ENCODE peak calls at places on chromosomes 4 and X, in nine cellular contexts. I, W, B, Z, A, U, H, Y and N are unnamed samples.

GRCh38 chr4:65391814-65392213 is 278.5 kb downstream of the EPHA5 start:
- DNase-seq in I (peak), W (no peak), B (no peak), Z (no peak), A (no peak), U (no peak), H (no peak), Y (no peak), N (no peak)

GRCh38 chr4:186149872-186150271 is 41.5 kb upstream of the CYP4V2 start:
- DNase-seq in I (peak), W (no peak), B (no peak), Z (no peak), A (peak), U (peak), H (no peak), Y (peak), N (peak)

GRCh38 chr4:4761128-4761991 is 98.1 kb upstream of the MSX1 start:
- DNase-seq in I (no peak), W (no peak), B (peak), Z (peak), A (no peak), U (no peak), H (no peak), Y (peak), N (peak)

GRCh38 chr4:67749286-67749685 is 4.9 kb downstream of the GNRHR start:
- DNase-seq in I (no peak), W (no peak), B (no peak), Z (no peak), A (no peak), U (no peak), H (no peak), Y (no peak), N (no peak)

GRCh38 chr4:146222313-146222712 is 8.0 kb downstream of the REELD1 start:
- DNase-seq in I (no peak), W (no peak), B (no peak), Z (no peak), A (no peak), U (peak), H (peak), Y (no peak), N (no peak)

GRCh38 chr4:139709660-139710059 is 44.0 kb downstream of the MGST2 start:
- DNase-seq in I (no peak), W (no peak), B (no peak), Z (no peak), A (no peak), U (no peak), H (no peak), Y (no peak), N (no peak)

GRCh38 chr4:144894525-144894924 is 203.5 kb downstream of the ANAPC10 start:
- DNase-seq in I (no peak), W (no peak), B (no peak), Z (no peak), A (no peak), U (peak), H (peak), Y (no peak), N (no peak)

GRCh38 chrX:151081016-151081415 is 95.4 kb upstream of the GPR50 start:
- DNase-seq in I (no peak), W (no peak), B (no peak), Z (no peak), A (no peak), U (no peak), H (no peak), Y (no peak), N (no peak)

GRCh38 chr4:150960079-150960478 is 55.0 kb downstream of the LRBA start:
- DNase-seq in I (no peak), W (no peak), B (no peak), Z (peak), A (peak), U (peak), H (peak), Y (no peak), N (peak)

GRCh38 chr4:41160856-41161255 is 53.5 kb downstream of the APBB2 start:
- DNase-seq in I (no peak), W (no peak), B (no peak), Z (no peak), A (no peak), U (peak), H (peak), Y (no peak), N (no peak)

GRCh38 chr4:109207060-109207459 is 95.4 kb downstream of the COL25A1 start:
- DNase-seq in I (no peak), W (no peak), B (no peak), Z (peak), A (peak), U (peak), H (peak), Y (no peak), N (no peak)

GRCh38 chrX:10055430-10055829 is 88.3 kb downstream of the CLDN34 start:
- DNase-seq in I (no peak), W (peak), B (no peak), Z (no peak), A (no peak), U (no peak), H (no peak), Y (no peak), N (no peak)

GRCh38 chrX:78922754-78923153 is 22.4 kb upstream of the P2RY10 start:
- DNase-seq in I (no peak), W (no peak), B (no peak), Z (no peak), A (no peak), U (no peak), H (no peak), Y (no peak), N (no peak)

GRCh38 chrX:116342903-116343302 is 93.5 kb upstream of the SLC6A14 start:
- DNase-seq in I (no peak), W (no peak), B (no peak), Z (no peak), A (no peak), U (no peak), H (no peak), Y (no peak), N (no peak)

GRCh38 chr4:76588268-76588667 is 153.2 kb downstream of the SHROOM3 start:
- DNase-seq in I (no peak), W (no peak), B (no peak), Z (no peak), A (no peak), U (no peak), H (no peak), Y (no peak), N (no peak)

GRCh38 chr4:119300072-119300387 is 21.9 kb downstream of the FABP2 start:
- DNase-seq in I (no peak), W (no peak), B (no peak), Z (peak), A (peak), U (peak), H (peak), Y (no peak), N (no peak)

GRCh38 chr4:74230902-74231499 is 73.1 kb downstream of the MTHFD2L start:
- DNase-seq in I (peak), W (no peak), B (no peak), Z (no peak), A (no peak), U (peak), H (peak), Y (no peak), N (no peak)

GRCh38 chrX:150080497-150080896 is 142.2 kb upstream of the EOLA2 start:
- DNase-seq in I (no peak), W (no peak), B (no peak), Z (no peak), A (no peak), U (peak), H (no peak), Y (no peak), N (no peak)

GRCh38 chr4:146638801-146639351 is at the start of gene POU4F2:
- DNase-seq in I (no peak), W (no peak), B (no peak), Z (peak), A (peak), U (no peak), H (no peak), Y (no peak), N (no peak)

GRCh38 chr4:113625902-113626301 is 135.6 kb downstream of the CAMK2D start:
- DNase-seq in I (no peak), W (no peak), B (no peak), Z (no peak), A (no peak), U (no peak), H (no peak), Y (no peak), N (no peak)

GRCh38 chr4:163350672-163351071 is 7.0 kb downstream of the NPY5R start:
- DNase-seq in I (no peak), W (no peak), B (no peak), Z (no peak), A (peak), U (no peak), H (no peak), Y (no peak), N (no peak)

GRCh38 chrX:9885150-9885549 is 82.0 kb upstream of the CLDN34 start:
- DNase-seq in I (peak), W (peak), B (peak), Z (peak), A (peak), U (peak), H (peak), Y (peak), N (peak)

GRCh38 chrX:133171962-133172708 is 46.0 kb downstream of the TFDP3 start:
- DNase-seq in I (peak), W (no peak), B (peak), Z (peak), A (peak), U (no peak), H (no peak), Y (peak), N (no peak)

GRCh38 chr4:14620567-14621138 is 381.6 kb upstream of the CPEB2 start:
- DNase-seq in I (no peak), W (no peak), B (no peak), Z (no peak), A (no peak), U (no peak), H (no peak), Y (no peak), N (no peak)

GRCh38 chrX:118976599-118977340 is 2.4 kb downstream of the LONRF3 start:
- DNase-seq in I (peak), W (peak), B (no peak), Z (peak), A (peak), U (peak), H (peak), Y (peak), N (no peak)

GRCh38 chr4:158621729-158622128 is 50.0 kb downstream of the C4orf46 start:
- DNase-seq in I (no peak), W (no peak), B (no peak), Z (no peak), A (no peak), U (no peak), H (peak), Y (no peak), N (no peak)

GRCh38 chrX:150694738-150695410 is 1.7 kb downstream of the MTMR1 start:
- DNase-seq in I (no peak), W (peak), B (no peak), Z (peak), A (no peak), U (no peak), H (no peak), Y (no peak), N (no peak)

GRCh38 chr4:89829470-89830138 is 7.4 kb downstream of the SNCA start:
- DNase-seq in I (no peak), W (peak), B (no peak), Z (no peak), A (no peak), U (no peak), H (peak), Y (no peak), N (peak)

GRCh38 chrX:45710081-45710801 is 509.6 kb upstream of the DIPK2B start:
- DNase-seq in I (no peak), W (peak), B (no peak), Z (no peak), A (no peak), U (peak), H (peak), Y (no peak), N (no peak)

GRCh38 chr4:89259435-89260028 is 48.1 kb downstream of the GPRIN3 start:
- DNase-seq in I (no peak), W (no peak), B (no peak), Z (no peak), A (no peak), U (no peak), H (no peak), Y (peak), N (no peak)

GRCh38 chr4:98166025-98166730 is 22.9 kb upstream of the STPG2 start:
- DNase-seq in I (no peak), W (no peak), B (no peak), Z (no peak), A (no peak), U (peak), H (no peak), Y (no peak), N (no peak)

GRCh38 chr4:158670975-158671664 is 567 bp downstream of the C4orf46 start:
- DNase-seq in I (peak), W (peak), B (peak), Z (peak), A (peak), U (peak), H (peak), Y (peak), N (peak)

GRCh38 chr4:38132140-38132673 is 172.0 kb downstream of the PTTG2 start:
- DNase-seq in I (peak), W (peak), B (peak), Z (no peak), A (peak), U (peak), H (peak), Y (no peak), N (no peak)

GRCh38 chr4:87498446-87498900 is 30.7 kb downstream of the SPARCL1 start:
- DNase-seq in I (no peak), W (no peak), B (no peak), Z (no peak), A (no peak), U (peak), H (peak), Y (no peak), N (no peak)

GRCh38 chr4:98864560-98864959 is 64.4 kb downstream of the EIF4E start:
- DNase-seq in I (peak), W (no peak), B (no peak), Z (no peak), A (no peak), U (no peak), H (no peak), Y (no peak), N (no peak)